ENCODE peak calls at places on chromosomes 7 and 10, in nine cellular contexts. G, I, A, Q, J, E, Z, O and P are unnamed samples.

GRCh38 chr7:5589819-5590595 is 166.4 kb upstream of the TNRC18 start:
- DNase-seq in G (no peak), I (no peak), A (no peak), Q (no peak), J (no peak), E (no peak), Z (no peak), O (no peak), P (no peak)

GRCh38 chr10:110750931-110751330 is 106.8 kb downstream of the RBM20 start:
- DNase-seq in G (no peak), I (no peak), A (no peak), Q (no peak), J (no peak), E (no peak), Z (no peak), O (no peak), P (no peak)

GRCh38 chr7:128919881-128920789 is 9.6 kb upstream of the KCP start:
- DNase-seq in G (no peak), I (no peak), A (no peak), Q (no peak), J (no peak), E (no peak), Z (no peak), O (peak), P (no peak)

GRCh38 chr7:28406192-28406591 is 6.1 kb upstream of the CREB5 start:
- DNase-seq in G (no peak), I (no peak), A (no peak), Q (no peak), J (no peak), E (no peak), Z (no peak), O (no peak), P (no peak)

GRCh38 chr7:91503934-91504575 is 239.8 kb downstream of the FZD1 start:
- DNase-seq in G (no peak), I (no peak), A (no peak), Q (peak), J (no peak), E (no peak), Z (no peak), O (no peak), P (no peak)

GRCh38 chr10:130021373-130021950 is 57.4 kb upstream of the EBF3 start:
- DNase-seq in G (no peak), I (no peak), A (peak), Q (peak), J (no peak), E (no peak), Z (no peak), O (peak), P (no peak)

GRCh38 chr7:22201182-22201880 is 155.6 kb downstream of the RAPGEF5 start:
- DNase-seq in G (no peak), I (no peak), A (no peak), Q (no peak), J (no peak), E (no peak), Z (no peak), O (no peak), P (no peak)

GRCh38 chr7:130912086-130912909 is 178.3 kb upstream of the KLF14 start:
- DNase-seq in G (no peak), I (no peak), A (no peak), Q (peak), J (no peak), E (no peak), Z (no peak), O (no peak), P (no peak)

GRCh38 chr10:18689498-18689897 is 30.3 kb downstream of the ARL5B start:
- DNase-seq in G (no peak), I (no peak), A (no peak), Q (peak), J (no peak), E (no peak), Z (peak), O (no peak), P (no peak)

GRCh38 chr10:123831259-123831658 is 60.3 kb downstream of the CPXM2 start:
- DNase-seq in G (no peak), I (no peak), A (no peak), Q (no peak), J (no peak), E (no peak), Z (no peak), O (no peak), P (no peak)

GRCh38 chr10:54826994-54827560 is 26.0 kb upstream of the PCDH15 start:
- DNase-seq in G (no peak), I (no peak), A (no peak), Q (no peak), J (no peak), E (no peak), Z (no peak), O (no peak), P (no peak)

GRCh38 chr7:2873146-2873545 is 29.0 kb upstream of the GNA12 start:
- DNase-seq in G (no peak), I (no peak), A (no peak), Q (no peak), J (no peak), E (no peak), Z (no peak), O (no peak), P (no peak)

GRCh38 chr10:22103701-22104100 is 100.2 kb upstream of the DNAJC1 start:
- DNase-seq in G (peak), I (no peak), A (no peak), Q (no peak), J (no peak), E (no peak), Z (no peak), O (no peak), P (no peak)

GRCh38 chr10:12699756-12700556 is 301.6 kb downstream of the CCDC3 start:
- DNase-seq in G (no peak), I (no peak), A (no peak), Q (no peak), J (no peak), E (no peak), Z (no peak), O (no peak), P (no peak)

GRCh38 chr7:138934861-138935260 is 46.3 kb downstream of the KIAA1549 start:
- DNase-seq in G (no peak), I (no peak), A (no peak), Q (peak), J (no peak), E (no peak), Z (no peak), O (no peak), P (no peak)

GRCh38 chr7:17520941-17521340 is 222.5 kb downstream of the AHR start:
- DNase-seq in G (no peak), I (no peak), A (no peak), Q (no peak), J (no peak), E (no peak), Z (no peak), O (no peak), P (no peak)

GRCh38 chr7:149414171-149414570 is 46.7 kb downstream of the ZNF777 start:
- DNase-seq in G (no peak), I (no peak), A (no peak), Q (no peak), J (no peak), E (no peak), Z (no peak), O (no peak), P (no peak)

GRCh38 chr10:128295003-128295402 is 168.8 kb upstream of the MKI67 start:
- DNase-seq in G (no peak), I (no peak), A (no peak), Q (no peak), J (no peak), E (no peak), Z (no peak), O (no peak), P (no peak)

GRCh38 chr7:51062222-51062987 is 254.2 kb downstream of the COBL start:
- DNase-seq in G (no peak), I (no peak), A (no peak), Q (no peak), J (no peak), E (no peak), Z (no peak), O (peak), P (no peak)

GRCh38 chr10:18542832-18543231 is 108.6 kb downstream of the NSUN6 start:
- DNase-seq in G (no peak), I (no peak), A (peak), Q (peak), J (no peak), E (no peak), Z (no peak), O (no peak), P (no peak)

GRCh38 chr10:110912374-110912773 is 6.6 kb downstream of the BBIP1 start:
- DNase-seq in G (no peak), I (no peak), A (no peak), Q (peak), J (no peak), E (no peak), Z (no peak), O (no peak), P (no peak)